ENCODE peak calls at places on chromosomes 7 and 10, in eight cellular contexts. L, H, T, O, N, I, C and A are unnamed samples.

GRCh38 chr10:116269612-116270011 is 3.4 kb downstream of the GFRA1 start:
- DNase-seq in T (no peak), H (no peak), O (no peak), L (no peak), C (no peak), N (no peak), I (no peak), A (no peak)

GRCh38 chr7:128703605-128704004 is 31.5 kb downstream of the GARIN1A start:
- DNase-seq in N (peak; percentile 44), I (no peak), O (peak; percentile 8), L (no peak), T (no peak), H (no peak), C (no peak), A (no peak)

GRCh38 chr10:130436633-130437032 is 300.4 kb downstream of the GLRX3 start:
- DNase-seq in T (no peak), H (no peak), C (no peak), L (no peak), O (peak; percentile 12), N (no peak), I (no peak), A (no peak)

GRCh38 chr7:27635728-27636127 is 27.0 kb downstream of the HIBADH start:
- DNase-seq in I (no peak), O (no peak), L (no peak), C (no peak), N (no peak), H (no peak), T (no peak), A (no peak)

GRCh38 chr7:132377043-132377442 is 199.2 kb downstream of the PLXNA4 start:
- DNase-seq in N (no peak), C (no peak), I (no peak), L (no peak), H (no peak), O (no peak), T (no peak), A (no peak)

GRCh38 chr10:133445268-133445732 is 8.4 kb upstream of the SCART1 start:
- DNase-seq in L (no peak), N (no peak), T (peak; percentile 53), O (peak; percentile 80), H (no peak), I (no peak), C (no peak), A (no peak)

GRCh38 chr10:6491841-6492609 is 88.1 kb downstream of the PRKCQ start:
- DNase-seq in H (no peak), O (no peak), L (no peak), N (no peak), I (peak; percentile 58), T (no peak), C (no peak), A (no peak)

GRCh38 chr7:101391991-101392390 is 29.3 kb downstream of the COL26A1 start:
- DNase-seq in C (no peak), T (no peak), H (no peak), N (no peak), L (no peak), O (no peak), I (no peak), A (no peak)

GRCh38 chr7:158613481-158613880 is 25.9 kb upstream of the PTPRN2 start:
- DNase-seq in N (no peak), T (no peak), C (peak; percentile 83), H (no peak), L (no peak), O (no peak), I (no peak), A (no peak)

GRCh38 chr7:47088329-47089067 is 493.4 kb downstream of the TNS3 start:
- DNase-seq in I (peak; percentile 1), O (no peak), H (no peak), L (peak; percentile 64), T (no peak), C (peak; percentile 61), N (peak; percentile 76), A (peak; percentile 45)

GRCh38 chr10:58622286-58622685 is 109.6 kb downstream of the BICC1 start:
- DNase-seq in H (no peak), N (no peak), L (no peak), C (no peak), I (no peak), T (no peak), O (no peak), A (no peak)

GRCh38 chr7:16135628-16136027 is 285.7 kb downstream of the CRPPA start:
- DNase-seq in I (no peak), N (no peak), O (no peak), H (no peak), C (no peak), T (no peak), L (no peak), A (no peak)

GRCh38 chr7:78296689-78297371 is 498.3 kb downstream of the PHTF2 start:
- DNase-seq in N (no peak), I (no peak), C (no peak), O (no peak), T (no peak), L (no peak), H (peak; percentile 42), A (peak; percentile 30)

GRCh38 chr10:1954339-1954738 is 217.0 kb upstream of the ADARB2 start:
- DNase-seq in N (no peak), I (no peak), C (no peak), T (no peak), H (no peak), O (no peak), L (no peak), A (no peak)

GRCh38 chr10:16186564-16186963 is 250.2 kb upstream of the PTER start:
- DNase-seq in I (no peak), T (no peak), H (no peak), N (no peak), C (no peak), O (no peak), L (no peak), A (no peak)

GRCh38 chr10:133391249-133391635 is 2.7 kb upstream of the MTG1 start:
- DNase-seq in L (no peak), T (peak; percentile 55), N (no peak), H (no peak), O (peak; percentile 23), C (no peak), I (no peak), A (no peak)

GRCh38 chr10:70234668-70235447 is 1.6 kb upstream of the PPA1 start:
- DNase-seq in O (peak; percentile 91), T (no peak), C (no peak), I (no peak), N (peak; percentile 67), L (peak; percentile 78), H (peak; percentile 15), A (no peak)

GRCh38 chr10:131943021-131943814 is 38.5 kb downstream of the BNIP3 start:
- DNase-seq in O (peak; percentile 68), C (no peak), L (peak; percentile 77), I (no peak), T (peak; percentile 61), H (no peak), N (peak; percentile 31), A (no peak)

GRCh38 chr10:44466236-44466635 is 81.3 kb upstream of the CXCL12 start:
- DNase-seq in T (no peak), H (no peak), I (no peak), N (no peak), L (no peak), C (no peak), O (no peak), A (no peak)

GRCh38 chr10:85826377-85826776 is 540.2 kb downstream of the GRID1 start:
- DNase-seq in I (no peak), L (no peak), H (no peak), O (no peak), C (no peak), N (no peak), T (no peak), A (no peak)

GRCh38 chr7:37901236-37901827 is 15.3 kb downstream of the SFRP4 start:
- DNase-seq in H (peak; percentile 15), L (peak; percentile 20), T (no peak), O (no peak), C (peak; percentile 45), N (peak; percentile 55), I (no peak), A (no peak)

GRCh38 chr10:62268027-62268398 is 631 bp downstream of the RTKN2 start:
- DNase-seq in O (no peak), T (no peak), I (no peak), H (no peak), L (no peak), C (no peak), N (no peak), A (peak; percentile 9)

GRCh38 chr7:133691727-133692450 is 435.3 kb upstream of the LRGUK start:
- DNase-seq in I (no peak), O (no peak), L (no peak), C (no peak), H (no peak), N (peak; percentile 29), T (no peak), A (no peak)

GRCh38 chr7:22954251-22954650 is 59.7 kb downstream of the HYCC1 start:
- DNase-seq in N (no peak), L (no peak), I (no peak), O (no peak), T (no peak), C (no peak), H (no peak), A (no peak)

GRCh38 chr10:1364151-1364910 is 308.1 kb downstream of the WDR37 start:
- DNase-seq in I (no peak), O (peak; percentile 75), T (no peak), N (no peak), H (no peak), C (no peak), L (no peak), A (no peak)

GRCh38 chr10:102287991-102288390 is 42.7 kb downstream of the GBF1 start:
- DNase-seq in H (no peak), I (no peak), N (no peak), O (no peak), L (no peak), T (no peak), C (no peak), A (no peak)

GRCh38 chr10:127972958-127973357 is 66.1 kb downstream of the PTPRE start:
- DNase-seq in L (no peak), C (no peak), N (no peak), O (no peak), H (no peak), I (no peak), T (no peak), A (no peak)

GRCh38 chr7:52260046-52260665 is 775.3 kb upstream of the POM121L12 start:
- DNase-seq in O (no peak), T (no peak), C (no peak), I (no peak), H (no peak), L (peak; percentile 50), N (no peak), A (no peak)

GRCh38 chr7:107103369-107103768 is 58.9 kb downstream of the PRKAR2B start:
- DNase-seq in C (no peak), I (no peak), L (no peak), H (peak; percentile 79), O (no peak), T (no peak), N (no peak), A (no peak)

GRCh38 chr10:14386202-14386593 is 55.5 kb upstream of the FRMD4A start:
- DNase-seq in H (peak; percentile 48), I (no peak), O (no peak), N (peak; percentile 86), L (no peak), T (peak; percentile 76), C (peak; percentile 60), A (no peak)

GRCh38 chr7:113608786-113609185 is 310.0 kb downstream of the PPP1R3A start:
- DNase-seq in O (no peak), T (no peak), C (no peak), I (no peak), L (no peak), H (no peak), N (no peak), A (no peak)

GRCh38 chr10:79348640-79348988 is 1.3 kb downstream of the PPIF start:
- DNase-seq in O (peak; percentile 85), I (no peak), H (no peak), C (no peak), N (no peak), T (no peak), L (peak; percentile 88), A (no peak)

GRCh38 chr10:13750299-13751190 is 163.8 kb downstream of the PRPF18 start:
- DNase-seq in O (peak; percentile 53), L (no peak), N (no peak), T (no peak), C (peak; percentile 55), I (no peak), H (no peak), A (no peak)

GRCh38 chr10:110733256-110733952 is 89.3 kb downstream of the RBM20 start:
- DNase-seq in H (no peak), C (no peak), O (no peak), N (no peak), I (no peak), L (peak; percentile 48), T (no peak), A (no peak)